ENCODE peak calls at places on chromosome 22, in four cellular contexts. One of them, this sample, is unnamed.

GRCh38 chr22:39362271-39362670 is 12.5 kb downstream of the SYNGR1 start:
- DNase-seq in fibroblast of lung: no peak
- DNase-seq in A549: no peak
- DNase-seq in CD8-positive, alpha-beta memory T cell: no peak
- DNase-seq in this sample: no peak

GRCh38 chr22:27207907-27208306 is 550.5 kb downstream of the MIAT start:
- DNase-seq in fibroblast of lung: peak; percentile 78
- DNase-seq in A549: peak; percentile 23
- DNase-seq in CD8-positive, alpha-beta memory T cell: no peak
- DNase-seq in this sample: no peak

GRCh38 chr22:35539910-35540599 is 576 bp upstream of the RASD2 start:
- DNase-seq in fibroblast of lung: peak; percentile 24
- DNase-seq in CD8-positive, alpha-beta memory T cell: peak; percentile 66
- DNase-seq in A549: peak; percentile 44
- DNase-seq in this sample: peak; percentile 52

GRCh38 chr22:38802671-38803121 is 8.8 kb upstream of the DNAL4 start:
- DNase-seq in CD8-positive, alpha-beta memory T cell: no peak
- DNase-seq in A549: peak; percentile 79
- DNase-seq in fibroblast of lung: peak; percentile 92
- DNase-seq in this sample: no peak

GRCh38 chr22:18968011-18968749 is 32.1 kb upstream of the PRODH start:
- DNase-seq in A549: no peak
- DNase-seq in CD8-positive, alpha-beta memory T cell: no peak
- DNase-seq in fibroblast of lung: no peak
- DNase-seq in this sample: no peak

GRCh38 chr22:40819741-40820140 is 595 bp upstream of the SLC25A17 start:
- DNase-seq in A549: no peak
- DNase-seq in CD8-positive, alpha-beta memory T cell: no peak
- DNase-seq in fibroblast of lung: peak; percentile 15
- DNase-seq in this sample: no peak

GRCh38 chr22:42289671-42290269 is 19.3 kb upstream of the TCF20 start:
- DNase-seq in CD8-positive, alpha-beta memory T cell: no peak
- DNase-seq in fibroblast of lung: peak; percentile 30
- DNase-seq in A549: no peak
- DNase-seq in this sample: no peak

GRCh38 chr22:39343259-39344045 is 6.3 kb upstream of the SYNGR1 start:
- DNase-seq in CD8-positive, alpha-beta memory T cell: peak; percentile 51
- DNase-seq in A549: peak; percentile 65
- DNase-seq in fibroblast of lung: peak; percentile 41
- DNase-seq in this sample: peak; percentile 40

GRCh38 chr22:32723632-32724031 is 77.9 kb upstream of the TIMP3 start:
- DNase-seq in A549: no peak
- DNase-seq in CD8-positive, alpha-beta memory T cell: peak; percentile 20
- DNase-seq in fibroblast of lung: peak; percentile 97
- DNase-seq in this sample: peak; percentile 83

GRCh38 chr22:33476716-33477115 is 418.5 kb upstream of the SYN3 start:
- DNase-seq in fibroblast of lung: peak; percentile 43
- DNase-seq in CD8-positive, alpha-beta memory T cell: no peak
- DNase-seq in A549: peak; percentile 7
- DNase-seq in this sample: no peak

GRCh38 chr22:23222033-23222840 is 41.9 kb downstream of the BCR start:
- DNase-seq in A549: no peak
- DNase-seq in fibroblast of lung: no peak
- DNase-seq in CD8-positive, alpha-beta memory T cell: no peak
- DNase-seq in this sample: no peak

DNA sequence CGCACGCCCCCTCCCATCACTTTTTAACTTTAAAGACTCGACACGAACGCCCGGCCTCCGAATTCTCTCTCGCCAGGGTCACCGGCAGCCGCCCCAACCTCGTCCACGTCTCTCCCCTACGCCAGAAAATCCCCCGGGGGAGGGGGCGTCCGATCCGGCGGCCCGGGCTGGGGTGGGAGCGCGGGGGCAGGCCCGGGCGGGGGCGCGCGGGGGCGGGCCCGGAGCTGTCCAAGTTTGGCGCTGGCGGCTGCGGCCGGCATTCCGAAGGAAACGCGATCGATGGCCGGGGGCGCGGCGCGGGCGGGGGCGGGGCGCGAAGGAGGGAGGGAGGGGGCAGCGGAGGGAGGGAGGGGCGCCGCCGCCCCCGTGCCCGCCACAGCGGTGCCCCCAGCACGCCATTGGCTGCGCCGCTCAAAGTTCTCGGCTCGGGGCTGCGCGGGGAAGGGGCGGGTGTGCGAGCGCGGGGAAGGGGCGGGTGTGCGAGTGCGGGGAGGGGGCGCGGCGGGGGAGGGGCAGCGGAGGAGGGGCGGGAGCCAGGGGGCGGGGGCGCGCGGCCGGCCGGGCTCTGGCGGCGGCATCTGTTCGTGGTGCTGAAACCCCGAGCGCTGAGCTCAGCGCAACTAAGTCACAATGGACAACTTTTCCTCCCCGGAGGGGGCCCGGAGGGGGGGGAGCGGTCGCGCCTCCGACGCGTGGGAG is 2.4 kb downstream of the PHF21B start:
- DNase-seq in fibroblast of lung: peak; percentile 55
- DNase-seq in CD8-positive, alpha-beta memory T cell: no peak
- DNase-seq in A549: peak; percentile 18
- DNase-seq in this sample: no peak
- H3K4me3 ChIP-seq in fibroblast of lung: no peak overlapping the region
- H3K4me3 ChIP-seq in CD8-positive, alpha-beta memory T cell: no peak overlapping the region
- H3K4me3 ChIP-seq in A549: peak overlapping the region; percentile 66
- H3K4me3 ChIP-seq in this sample: no peak overlapping the region

DNA sequence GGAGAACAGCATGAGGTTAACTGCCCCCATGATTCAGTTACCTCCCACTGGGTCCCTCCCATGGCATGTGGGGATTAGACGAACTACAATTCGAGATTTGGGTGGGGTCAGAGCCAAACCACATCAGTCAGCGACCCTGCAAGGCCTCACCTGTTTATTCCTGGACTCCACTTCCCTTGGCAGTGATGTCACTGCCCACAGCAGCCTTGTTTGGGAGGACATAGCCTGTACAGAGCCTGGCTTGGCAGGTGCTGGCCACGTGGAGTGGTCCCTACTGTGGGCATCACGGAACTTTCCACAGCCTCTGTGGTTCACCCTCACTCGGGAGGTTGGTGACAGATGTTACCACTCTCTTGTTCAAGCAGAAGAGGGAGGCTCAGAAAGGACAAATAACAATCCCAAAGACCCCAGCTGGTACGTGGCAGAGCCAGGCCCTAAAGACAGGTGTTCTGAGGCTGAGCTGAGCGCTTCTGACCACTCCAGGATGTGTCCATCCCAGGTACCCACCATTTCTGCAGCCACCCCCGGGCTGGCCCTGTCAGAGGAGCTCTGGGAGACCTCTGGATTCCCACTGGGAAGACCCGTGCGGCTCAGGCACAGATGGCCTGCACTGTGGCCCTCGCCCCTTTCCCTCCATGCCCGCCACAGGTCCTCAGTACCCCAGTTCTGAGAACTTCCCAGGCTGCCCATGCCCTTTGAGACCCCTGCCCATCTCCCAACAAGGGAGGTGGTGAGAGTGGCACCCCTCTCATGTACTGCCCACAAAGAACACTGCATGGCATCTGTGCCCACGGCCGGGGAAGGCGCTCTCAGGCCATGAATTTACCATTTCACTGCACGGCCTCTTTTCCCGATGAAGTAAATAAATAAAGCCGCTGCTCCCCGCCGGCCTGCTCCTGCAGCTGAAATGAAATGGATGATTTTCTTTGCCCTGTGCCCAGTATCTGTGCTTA is 605.8 kb downstream of the TBC1D22A start:
- DNase-seq in CD8-positive, alpha-beta memory T cell: no peak
- DNase-seq in A549: no peak
- DNase-seq in fibroblast of lung: no peak
- DNase-seq in this sample: no peak
- H3K9me3 ChIP-seq in CD8-positive, alpha-beta memory T cell: no peaks in the 10 kb centered on the region
- H3K9me3 ChIP-seq in A549: no peaks in the 10 kb centered on the region
- H3K9me3 ChIP-seq in fibroblast of lung: no peaks in the 10 kb centered on the region
- H3K9me3 ChIP-seq in this sample: no peaks in the 10 kb centered on the region

DNA sequence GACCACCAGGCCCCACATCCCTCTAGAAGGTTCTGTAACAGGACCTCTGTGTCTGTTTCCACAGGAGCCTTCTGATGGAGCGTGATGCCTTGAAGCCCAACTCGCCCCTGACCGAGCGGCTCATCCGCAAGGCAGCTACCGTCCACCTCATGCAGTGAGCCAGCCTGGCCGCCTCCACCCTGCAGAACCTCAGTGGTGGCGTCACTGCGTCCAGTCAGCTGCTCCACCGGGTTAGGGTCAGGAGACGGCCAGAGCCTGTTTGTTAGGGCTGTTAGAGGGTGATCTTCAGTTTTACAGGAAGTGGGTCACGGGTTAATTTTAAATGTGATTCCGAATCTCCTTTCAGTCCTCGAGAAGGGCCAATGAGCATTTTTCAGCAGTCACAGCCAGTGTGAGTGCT is 3.9 kb upstream of the GTSE1 start:
- DNase-seq in fibroblast of lung: no peak
- DNase-seq in CD8-positive, alpha-beta memory T cell: no peak
- DNase-seq in A549: no peak
- DNase-seq in this sample: no peak
- H3K4me3 ChIP-seq in fibroblast of lung: no peak overlapping the region
- H3K4me3 ChIP-seq in CD8-positive, alpha-beta memory T cell: no peak overlapping the region
- H3K4me3 ChIP-seq in A549: no peak overlapping the region
- H3K4me3 ChIP-seq in this sample: no peak overlapping the region

DNA sequence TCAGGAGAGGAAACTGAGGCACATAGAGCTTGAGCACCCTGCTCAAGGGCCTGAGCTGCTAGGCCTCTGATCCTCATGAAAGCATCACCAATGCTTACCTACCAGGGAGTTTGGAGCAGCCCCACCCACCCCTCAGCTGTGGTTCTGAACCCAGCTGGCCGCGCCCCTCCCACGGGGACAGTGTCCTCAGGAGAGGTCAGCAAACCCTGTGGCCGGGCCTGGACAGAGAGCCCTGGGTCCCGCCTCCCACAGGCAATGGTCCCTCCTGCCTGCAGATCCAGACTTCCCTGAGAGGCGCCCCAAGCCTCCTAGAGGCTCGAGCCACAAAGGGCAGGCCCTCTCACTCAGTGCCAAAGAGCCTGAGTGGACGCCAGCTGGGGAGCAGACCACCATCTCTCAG is 184.9 kb downstream of the BRD1 start:
- DNase-seq in CD8-positive, alpha-beta memory T cell: no peak
- DNase-seq in fibroblast of lung: no peak
- DNase-seq in A549: no peak
- DNase-seq in this sample: no peak
- H3K9me3 ChIP-seq in CD8-positive, alpha-beta memory T cell: no peaks in the 10 kb centered on the region
- H3K9me3 ChIP-seq in fibroblast of lung: no peaks in the 10 kb centered on the region
- H3K9me3 ChIP-seq in A549: no peaks in the 10 kb centered on the region
- H3K9me3 ChIP-seq in this sample: no peaks in the 10 kb centered on the region

This sample was measured in CD4-positive, CD25-positive, alpha-beta regulatory T cell.